ENCODE peak calls at places on chromosomes 12 and 14, in eight cellular contexts. S is astrocyte of the spinal cord, Z is Calu3, W is B cell, Y is WERI-Rb-1, P is mucosa of descending colon, V is brain microvascular endothelial cell, H is right atrium auricular region. E is an unnamed sample.

GRCh38 chr12:48794870-48795269 is 6.0 kb upstream of the ADCY6 start:
- DNase-seq in Z (no peak), Y (no peak), P (no peak), S (no peak), H (no peak), V (no peak), W (no peak), E (no peak)

GRCh38 chr14:102050625-102051024 is 36.2 kb downstream of the HSP90AA1 start:
- DNase-seq in S (peak), H (no peak), Y (no peak), P (peak), W (no peak), V (no peak), Z (no peak), E (peak)

GRCh38 chr12:113071063-113071426 is 14.5 kb downstream of the DTX1 start:
- DNase-seq in Y (no peak), V (no peak), H (no peak), S (no peak), W (no peak), P (no peak), Z (no peak), E (no peak)

GRCh38 chr12:69392146-69392928 is 32.8 kb downstream of the YEATS4 start:
- DNase-seq in Y (no peak), S (no peak), P (no peak), Z (no peak), V (no peak), W (no peak), H (no peak), E (no peak)

GRCh38 chr12:127556487-127556886 is 710.5 kb upstream of the TMEM132C start:
- DNase-seq in V (no peak), Z (no peak), Y (no peak), P (no peak), H (no peak), W (no peak), S (no peak), E (no peak)

GRCh38 chr12:56596815-56597214 is 33.3 kb downstream of the BAZ2A start:
- DNase-seq in V (no peak), W (no peak), Z (no peak), Y (peak), S (no peak), P (no peak), H (no peak), E (no peak)

GRCh38 chr12:120242275-120242799 is 23.2 kb downstream of the PXN start:
- DNase-seq in P (no peak), H (no peak), Y (peak), Z (no peak), V (no peak), S (no peak), W (no peak), E (no peak)

GRCh38 chr14:92651106-92651792 is 97.2 kb downstream of the LGMN start:
- DNase-seq in S (no peak), V (no peak), Y (no peak), P (peak), W (peak), Z (no peak), H (no peak), E (no peak)

GRCh38 chr12:131290255-131290959 is 336.7 kb downstream of the ADGRD1 start:
- DNase-seq in S (no peak), W (no peak), H (peak), V (no peak), Y (no peak), Z (no peak), P (peak), E (no peak)

GRCh38 chr12:2578772-2579171 is 216.0 kb upstream of the FKBP4 start:
- DNase-seq in P (no peak), Y (no peak), Z (no peak), W (no peak), S (no peak), V (no peak), H (no peak), E (no peak)

GRCh38 chr14:74945852-74946658 is 9.3 kb downstream of the PGF start:
- DNase-seq in V (peak), S (peak), Z (peak), Y (peak), W (peak), P (peak), H (peak), E (peak)

GRCh38 chr12:47133981-47134380 is 54.2 kb upstream of the AMIGO2 start:
- DNase-seq in W (no peak), Y (no peak), S (no peak), Z (no peak), P (no peak), H (no peak), V (no peak), E (no peak)

DNA sequence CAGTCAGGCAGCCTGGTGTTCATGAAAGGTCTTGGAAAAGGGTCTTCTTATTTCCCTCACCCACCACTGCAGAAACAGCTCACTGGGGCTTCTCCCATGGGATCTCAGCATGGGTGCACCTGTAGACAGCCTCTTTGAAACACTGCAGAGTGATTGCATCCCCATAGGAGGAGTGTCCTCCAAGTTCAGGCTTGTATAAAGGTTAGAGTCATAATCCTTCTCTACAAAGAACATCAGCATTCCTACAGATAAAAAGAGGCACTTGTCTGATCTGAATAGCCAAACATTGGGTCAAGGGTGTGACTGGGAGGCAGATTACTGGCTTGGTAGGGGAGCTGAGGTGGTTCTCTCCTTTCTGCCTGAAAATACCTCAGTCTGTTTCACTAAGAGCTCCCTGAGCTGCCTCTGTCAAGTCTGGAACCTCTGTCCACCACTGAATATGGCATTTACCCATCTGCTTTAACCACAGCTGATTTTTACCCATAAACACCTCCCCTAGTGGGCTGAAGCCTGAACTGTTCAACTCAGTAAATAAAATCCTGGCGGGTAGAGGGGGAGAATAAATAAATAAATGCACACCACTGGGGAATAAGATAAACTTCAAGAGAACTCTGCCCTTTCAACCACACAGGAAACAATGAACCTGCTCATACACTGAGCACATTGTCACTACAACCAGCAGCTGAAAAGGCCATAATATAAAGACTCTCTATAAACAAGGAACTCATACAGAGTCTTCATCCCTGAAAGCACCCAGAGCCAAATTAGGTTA is 120.7 kb upstream of the SCAF11 start:
- DNase-seq in Z (no peak), P (no peak), W (peak), H (no peak), V (no peak), Y (no peak), S (no peak), E (no peak)
- TF ChIP-seq CTCF in Z (no peak), P (no peak), W (peak), H (no peak), V (peak), Y (no peak), S (peak), E (no peak)

GRCh38 chr14:103282932-103283331 is 51.1 kb upstream of the EIF5 start:
- DNase-seq in V (no peak), Z (no peak), Y (no peak), H (peak), W (no peak), S (no peak), P (no peak), E (no peak)

GRCh38 chr14:103279129-103280025 is 54.7 kb upstream of the EIF5 start:
- DNase-seq in Z (no peak), H (peak), P (no peak), S (no peak), V (no peak), Y (no peak), W (peak), E (peak)

GRCh38 chr14:103283916-103284315 is 50.1 kb upstream of the EIF5 start:
- DNase-seq in P (no peak), S (no peak), V (no peak), Z (no peak), H (no peak), W (no peak), Y (no peak), E (no peak)

GRCh38 chr14:103280278-103280917 is 53.6 kb upstream of the EIF5 start:
- DNase-seq in W (no peak), S (no peak), V (no peak), H (peak), Z (no peak), P (no peak), Y (no peak), E (no peak)

GRCh38 chr14:103281496-103282231 is 52.4 kb upstream of the EIF5 start:
- DNase-seq in P (no peak), Z (peak), Y (peak), V (peak), H (peak), S (peak), W (no peak), E (peak)
- TF ChIP-seq CTCF in P (no peak), Z (peak), Y (peak), V (peak), H (peak), S (peak), W (no peak), E (peak)

GRCh38 chr14:99792551-99793212 is 531 bp upstream of the EML1 start:
- DNase-seq in S (peak), H (no peak), Z (no peak), Y (peak), P (no peak), V (no peak), W (peak), E (no peak)

GRCh38 chr14:99794156-99794780 is 1.1 kb downstream of the EML1 start:
- DNase-seq in S (no peak), Y (no peak), H (no peak), W (no peak), V (no peak), Z (no peak), P (no peak), E (no peak)

GRCh38 chr14:99791476-99792283 is 1.5 kb upstream of the EML1 start:
- DNase-seq in W (no peak), S (no peak), Z (no peak), Y (no peak), H (no peak), P (no peak), V (no peak), E (no peak)

GRCh38 chr14:99795046-99795445 is 1.8 kb downstream of the EML1 start:
- DNase-seq in V (no peak), Y (no peak), H (no peak), P (no peak), W (no peak), S (no peak), Z (no peak), E (no peak)

GRCh38 chr14:99793213-99794155 is at the start of gene EML1:
- DNase-seq in V (peak), W (peak), P (peak), S (peak), Z (peak), Y (peak), H (peak), E (peak)
- TF ChIP-seq CTCF in V (no peak), W (no peak), P (no peak), S (no peak), Z (no peak), Y (no peak), H (no peak), E (no peak)

GRCh38 chr14:26206640-26207039 is 391.2 kb downstream of the NOVA1 start:
- DNase-seq in V (no peak), W (no peak), H (no peak), Y (no peak), P (no peak), S (no peak), Z (no peak), E (no peak)
- TF ChIP-seq CTCF in V (no peak), W (no peak), H (no peak), Y (no peak), P (no peak), S (no peak), Z (no peak), E (no peak)

GRCh38 chr14:31505411-31505810 is 17.6 kb upstream of the GPR33 start:
- DNase-seq in H (no peak), Y (no peak), P (no peak), S (peak), W (no peak), V (peak), Z (no peak), E (no peak)

GRCh38 chr14:31510855-31511254 is 23.0 kb upstream of the GPR33 start:
- DNase-seq in S (no peak), P (no peak), H (no peak), V (no peak), Y (no peak), Z (no peak), W (no peak), E (no peak)

GRCh38 chr14:31508140-31508539 is 20.3 kb upstream of the GPR33 start:
- DNase-seq in W (no peak), P (no peak), Y (no peak), V (no peak), H (no peak), Z (no peak), S (no peak), E (peak)

GRCh38 chr14:31510222-31510621 is 22.4 kb upstream of the GPR33 start:
- DNase-seq in W (peak), Z (no peak), P (no peak), V (no peak), Y (no peak), H (no peak), S (peak), E (no peak)
- TF ChIP-seq CTCF in W (peak), Z (no peak), P (peak), V (no peak), Y (no peak), H (peak), S (no peak), E (peak)

DNA sequence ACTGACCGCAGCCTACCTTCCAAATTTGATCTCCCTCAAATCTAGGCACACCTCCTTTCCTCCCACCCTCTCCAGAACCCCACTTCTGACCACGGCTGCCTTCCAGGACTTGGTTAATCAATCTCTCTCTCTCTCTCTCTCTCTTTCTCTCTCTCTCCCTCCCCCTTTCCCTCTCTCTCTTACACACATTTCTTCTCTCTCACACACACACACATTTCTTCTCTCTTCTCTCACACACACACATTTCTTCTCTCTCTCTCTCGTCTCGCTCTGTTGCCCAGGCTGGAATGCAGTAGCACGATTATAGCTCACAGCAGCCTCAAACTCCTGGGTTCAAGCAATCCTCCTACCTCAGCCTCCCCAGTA is 521 bp upstream of the GMFB start:
- DNase-seq in Z (no peak), P (no peak), H (no peak), Y (no peak), W (no peak), S (no peak), V (no peak), E (no peak)
- TF ChIP-seq CTCF in Z (no peak), P (no peak), H (no peak), Y (no peak), W (no peak), S (no peak), V (no peak), E (peak)

DNA sequence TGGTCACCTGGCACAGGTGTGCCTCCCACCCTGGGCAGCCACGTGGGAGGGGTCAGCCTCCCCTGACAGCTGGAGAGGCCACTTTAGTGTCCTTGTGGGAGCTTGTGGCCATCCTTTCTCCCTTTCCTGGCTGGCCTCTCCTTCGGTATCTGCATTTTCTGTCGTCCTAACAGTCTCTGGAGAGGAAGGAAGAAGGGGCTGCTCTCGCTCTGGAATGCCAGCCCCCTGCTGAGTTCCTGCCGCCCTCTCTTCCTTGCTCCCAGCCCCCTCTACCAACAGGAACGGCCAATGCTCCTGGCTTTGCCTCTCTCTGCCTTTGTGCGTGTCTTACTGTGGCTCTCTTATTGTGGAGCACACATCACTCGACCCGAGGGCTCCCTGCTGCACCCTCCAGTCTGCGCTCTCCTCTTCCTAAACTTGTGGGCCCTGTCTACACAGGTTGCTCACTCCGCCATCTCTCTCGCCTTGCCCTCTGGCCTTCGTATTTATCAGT is 70.8 kb downstream of the FBXL14 start:
- DNase-seq in H (no peak), Y (no peak), V (no peak), W (no peak), P (no peak), S (no peak), Z (no peak), E (no peak)
- TF ChIP-seq CTCF in H (no peak), Y (no peak), V (no peak), W (no peak), P (no peak), S (no peak), Z (no peak), E (no peak)

E was measured in nephron progenitor cell.